ENCODE peak calls at places on chromosomes 13 and 19, in seven cellular contexts. One of them, this sample, is unnamed. For H3K36me3, the result is how much of the 10 kb centered on the place peaks cover.

GRCh38 chr13:35475960-35476943 is at the start of gene MAB21L1:
- DNase-seq in ascending aorta: no peak
- DNase-seq in suprapubic skin: no peak
- DNase-seq in OCI-LY7: no peak
- DNase-seq in pancreas: no peak
- DNase-seq in adrenal gland: peak
- DNase-seq in PC-9: no peak
- DNase-seq in this sample: no peak

GRCh38 chr19:1206733-1207301 is 1.2 kb downstream of the STK11 start:
- DNase-seq in OCI-LY7: peak
- DNase-seq in adrenal gland: no peak
- DNase-seq in suprapubic skin: no peak
- DNase-seq in PC-9: no peak
- DNase-seq in ascending aorta: no peak
- DNase-seq in pancreas: peak
- DNase-seq in this sample: no peak

GRCh38 chr13:97975851-97976550 is 22.5 kb downstream of the IPO5 start:
- DNase-seq in adrenal gland: peak
- DNase-seq in pancreas: no peak
- DNase-seq in ascending aorta: peak
- DNase-seq in OCI-LY7: peak
- DNase-seq in PC-9: peak
- DNase-seq in suprapubic skin: peak
- DNase-seq in this sample: peak

GRCh38 chr19:10753305-10753704 is 35.4 kb downstream of the DNM2 start:
- DNase-seq in pancreas: no peak
- DNase-seq in suprapubic skin: no peak
- DNase-seq in OCI-LY7: no peak
- DNase-seq in PC-9: no peak
- DNase-seq in adrenal gland: no peak
- DNase-seq in ascending aorta: no peak
- DNase-seq in this sample: no peak

GRCh38 chr13:29379281-29379680 is 216.2 kb downstream of the SLC7A1 start:
- DNase-seq in adrenal gland: no peak
- DNase-seq in OCI-LY7: no peak
- DNase-seq in PC-9: no peak
- DNase-seq in pancreas: no peak
- DNase-seq in suprapubic skin: no peak
- DNase-seq in ascending aorta: no peak
- DNase-seq in this sample: no peak

GRCh38 chr19:4360641-4361151 is 17.3 kb downstream of the MPND start:
- DNase-seq in adrenal gland: peak
- DNase-seq in pancreas: no peak
- DNase-seq in suprapubic skin: no peak
- DNase-seq in PC-9: no peak
- DNase-seq in ascending aorta: no peak
- DNase-seq in OCI-LY7: no peak
- DNase-seq in this sample: no peak

GRCh38 chr19:11195169-11195568 is 2.2 kb downstream of the KANK2 start:
- DNase-seq in ascending aorta: no peak
- DNase-seq in adrenal gland: peak
- DNase-seq in suprapubic skin: no peak
- DNase-seq in pancreas: no peak
- DNase-seq in PC-9: no peak
- DNase-seq in OCI-LY7: peak
- DNase-seq in this sample: no peak

GRCh38 chr19:41478171-41478570 is 35.2 kb downstream of the ERICH4 start:
- DNase-seq in suprapubic skin: no peak
- DNase-seq in adrenal gland: no peak
- DNase-seq in ascending aorta: no peak
- DNase-seq in pancreas: no peak
- DNase-seq in PC-9: no peak
- DNase-seq in OCI-LY7: no peak
- DNase-seq in this sample: no peak

GRCh38 chr13:45238945-45239795 is 38.3 kb upstream of the KCTD4 start:
- DNase-seq in OCI-LY7: no peak
- DNase-seq in PC-9: no peak
- DNase-seq in ascending aorta: no peak
- DNase-seq in suprapubic skin: no peak
- DNase-seq in pancreas: no peak
- DNase-seq in adrenal gland: no peak
- DNase-seq in this sample: no peak

GRCh38 chr13:87999141-87999765 is 328.1 kb downstream of the SLITRK5 start:
- DNase-seq in PC-9: no peak
- DNase-seq in pancreas: no peak
- DNase-seq in suprapubic skin: no peak
- DNase-seq in adrenal gland: no peak
- DNase-seq in OCI-LY7: no peak
- DNase-seq in ascending aorta: no peak
- DNase-seq in this sample: no peak

GRCh38 chr13:27264648-27265047 is 6.0 kb upstream of the RASL11A start:
- DNase-seq in suprapubic skin: no peak
- DNase-seq in pancreas: no peak
- DNase-seq in PC-9: no peak
- DNase-seq in OCI-LY7: no peak
- DNase-seq in adrenal gland: no peak
- DNase-seq in ascending aorta: no peak
- DNase-seq in this sample: no peak

GRCh38 chr13:113759525-113760137 is 605 bp downstream of the TMEM255B start:
- DNase-seq in OCI-LY7: no peak
- DNase-seq in suprapubic skin: peak
- DNase-seq in adrenal gland: no peak
- DNase-seq in pancreas: no peak
- DNase-seq in PC-9: no peak
- DNase-seq in ascending aorta: peak
- DNase-seq in this sample: no peak

GRCh38 chr19:58021541-58022282 is 12.1 kb upstream of the ZSCAN1 start:
- DNase-seq in PC-9: peak
- DNase-seq in OCI-LY7: no peak
- DNase-seq in pancreas: peak
- DNase-seq in suprapubic skin: no peak
- DNase-seq in adrenal gland: peak
- DNase-seq in ascending aorta: peak
- DNase-seq in this sample: peak

GRCh38 chr19:42422092-42422575 is 5.1 kb downstream of the LIPE start:
- DNase-seq in suprapubic skin: no peak
- DNase-seq in OCI-LY7: peak
- DNase-seq in PC-9: no peak
- DNase-seq in adrenal gland: no peak
- DNase-seq in pancreas: no peak
- DNase-seq in ascending aorta: peak
- DNase-seq in this sample: no peak

GRCh38 chr13:97141564-97142005 is 80.5 kb upstream of the MBNL2 start:
- DNase-seq in ascending aorta: peak
- DNase-seq in pancreas: peak
- DNase-seq in PC-9: peak
- DNase-seq in adrenal gland: peak
- DNase-seq in OCI-LY7: no peak
- DNase-seq in suprapubic skin: peak
- DNase-seq in this sample: peak

GRCh38 chr19:15161028-15161984 is 39.5 kb downstream of the NOTCH3 start:
- DNase-seq in adrenal gland: no peak
- DNase-seq in OCI-LY7: peak
- DNase-seq in pancreas: no peak
- DNase-seq in ascending aorta: no peak
- DNase-seq in suprapubic skin: no peak
- DNase-seq in PC-9: no peak
- DNase-seq in this sample: no peak

DNA sequence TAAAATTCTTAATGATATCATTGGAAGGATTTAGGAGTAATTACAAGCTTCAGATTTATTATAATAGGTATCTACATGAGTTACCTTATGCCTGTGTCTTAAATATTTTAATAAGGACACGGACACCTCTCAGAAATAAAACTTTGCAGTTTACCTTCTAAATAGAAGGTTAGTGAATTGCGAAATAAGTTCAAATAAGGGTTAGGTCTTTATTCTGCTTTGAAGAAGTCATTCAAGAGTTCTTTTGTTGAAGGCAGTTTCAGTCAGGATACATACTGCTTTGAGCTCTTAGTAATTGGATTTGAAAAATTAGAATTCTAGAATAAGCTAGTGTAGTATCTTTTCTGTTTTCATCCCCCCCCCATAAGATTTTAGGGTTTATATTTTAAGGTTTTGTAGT is 53.0 kb downstream of the NAA16 start:
- DNase-seq in suprapubic skin: no peak
- DNase-seq in OCI-LY7: no peak
- DNase-seq in pancreas: no peak
- DNase-seq in PC-9: no peak
- DNase-seq in adrenal gland: no peak
- DNase-seq in ascending aorta: no peak
- DNase-seq in this sample: no peak
- H3K36me3 ChIP-seq in suprapubic skin: half or more
- H3K36me3 ChIP-seq in OCI-LY7: half or more
- H3K36me3 ChIP-seq in pancreas: under half
- H3K36me3 ChIP-seq in PC-9: under half
- H3K36me3 ChIP-seq in adrenal gland: under half
- H3K36me3 ChIP-seq in ascending aorta: half or more
- H3K36me3 ChIP-seq in this sample: under half

GRCh38 chr19:50476224-50476942 is at the start of the genes EMC10 and GARIN5A:
- DNase-seq in suprapubic skin: peak
- DNase-seq in OCI-LY7: peak
- DNase-seq in adrenal gland: peak
- DNase-seq in pancreas: peak
- DNase-seq in PC-9: peak
- DNase-seq in ascending aorta: peak
- DNase-seq in this sample: peak

GRCh38 chr19:50477751-50478515 is 1.3 kb upstream of the GARIN5A start:
- DNase-seq in OCI-LY7: no peak
- DNase-seq in PC-9: no peak
- DNase-seq in adrenal gland: no peak
- DNase-seq in suprapubic skin: no peak
- DNase-seq in pancreas: no peak
- DNase-seq in ascending aorta: no peak
- DNase-seq in this sample: no peak

GRCh38 chr19:50475101-50475568 is 1.2 kb upstream of the EMC10 start:
- DNase-seq in pancreas: no peak
- DNase-seq in OCI-LY7: no peak
- DNase-seq in adrenal gland: no peak
- DNase-seq in ascending aorta: no peak
- DNase-seq in suprapubic skin: no peak
- DNase-seq in PC-9: no peak
- DNase-seq in this sample: no peak

GRCh38 chr19:50475736-50476223 is 527 bp upstream of the EMC10 start:
- DNase-seq in pancreas: no peak
- DNase-seq in PC-9: no peak
- DNase-seq in adrenal gland: no peak
- DNase-seq in OCI-LY7: no peak
- DNase-seq in suprapubic skin: no peak
- DNase-seq in ascending aorta: no peak
- DNase-seq in this sample: no peak

GRCh38 chr19:50476943-50477264 is 256 bp upstream of the GARIN5A start:
- DNase-seq in pancreas: no peak
- DNase-seq in OCI-LY7: no peak
- DNase-seq in suprapubic skin: no peak
- DNase-seq in PC-9: no peak
- DNase-seq in adrenal gland: no peak
- DNase-seq in ascending aorta: no peak
- DNase-seq in this sample: no peak
- H3K27ac ChIP-seq in pancreas: peak
- H3K27ac ChIP-seq in OCI-LY7: peak
- H3K27ac ChIP-seq in suprapubic skin: no peak
- H3K27ac ChIP-seq in PC-9: no peak
- H3K27ac ChIP-seq in adrenal gland: no peak
- H3K27ac ChIP-seq in ascending aorta: no peak
- H3K27ac ChIP-seq in this sample: no peak

GRCh38 chr13:79212064-79212619 is 193.9 kb downstream of the RBM26 start:
- DNase-seq in ascending aorta: no peak
- DNase-seq in adrenal gland: no peak
- DNase-seq in OCI-LY7: no peak
- DNase-seq in pancreas: no peak
- DNase-seq in suprapubic skin: no peak
- DNase-seq in PC-9: no peak
- DNase-seq in this sample: no peak

GRCh38 chr13:79211377-79211776 is 194.7 kb downstream of the RBM26 start:
- DNase-seq in pancreas: no peak
- DNase-seq in OCI-LY7: no peak
- DNase-seq in ascending aorta: no peak
- DNase-seq in suprapubic skin: no peak
- DNase-seq in adrenal gland: no peak
- DNase-seq in PC-9: no peak
- DNase-seq in this sample: no peak
- TF ChIP-seq CTCF in pancreas: no peak
- TF ChIP-seq CTCF in OCI-LY7: no peak
- TF ChIP-seq CTCF in ascending aorta: no peak
- TF ChIP-seq CTCF in suprapubic skin: no peak
- TF ChIP-seq CTCF in adrenal gland: no peak
- TF ChIP-seq CTCF in PC-9: no peak
- TF ChIP-seq CTCF in this sample: no peak

GRCh38 chr19:17753976-17754375 is 2.7 kb downstream of the FCHO1 start:
- DNase-seq in PC-9: no peak
- DNase-seq in ascending aorta: no peak
- DNase-seq in OCI-LY7: peak
- DNase-seq in pancreas: no peak
- DNase-seq in adrenal gland: no peak
- DNase-seq in suprapubic skin: no peak
- DNase-seq in this sample: no peak

GRCh38 chr19:17754634-17755532 is 3.6 kb downstream of the FCHO1 start:
- DNase-seq in OCI-LY7: peak
- DNase-seq in ascending aorta: no peak
- DNase-seq in PC-9: no peak
- DNase-seq in pancreas: no peak
- DNase-seq in suprapubic skin: no peak
- DNase-seq in adrenal gland: no peak
- DNase-seq in this sample: no peak

GRCh38 chr19:17755533-17755885 is 4.2 kb downstream of the FCHO1 start:
- DNase-seq in pancreas: no peak
- DNase-seq in PC-9: no peak
- DNase-seq in suprapubic skin: no peak
- DNase-seq in OCI-LY7: no peak
- DNase-seq in ascending aorta: no peak
- DNase-seq in adrenal gland: no peak
- DNase-seq in this sample: no peak

GRCh38 chr19:17757125-17757524 is 5.8 kb downstream of the FCHO1 start:
- DNase-seq in adrenal gland: peak
- DNase-seq in OCI-LY7: no peak
- DNase-seq in pancreas: peak
- DNase-seq in suprapubic skin: no peak
- DNase-seq in ascending aorta: no peak
- DNase-seq in PC-9: no peak
- DNase-seq in this sample: no peak

DNA sequence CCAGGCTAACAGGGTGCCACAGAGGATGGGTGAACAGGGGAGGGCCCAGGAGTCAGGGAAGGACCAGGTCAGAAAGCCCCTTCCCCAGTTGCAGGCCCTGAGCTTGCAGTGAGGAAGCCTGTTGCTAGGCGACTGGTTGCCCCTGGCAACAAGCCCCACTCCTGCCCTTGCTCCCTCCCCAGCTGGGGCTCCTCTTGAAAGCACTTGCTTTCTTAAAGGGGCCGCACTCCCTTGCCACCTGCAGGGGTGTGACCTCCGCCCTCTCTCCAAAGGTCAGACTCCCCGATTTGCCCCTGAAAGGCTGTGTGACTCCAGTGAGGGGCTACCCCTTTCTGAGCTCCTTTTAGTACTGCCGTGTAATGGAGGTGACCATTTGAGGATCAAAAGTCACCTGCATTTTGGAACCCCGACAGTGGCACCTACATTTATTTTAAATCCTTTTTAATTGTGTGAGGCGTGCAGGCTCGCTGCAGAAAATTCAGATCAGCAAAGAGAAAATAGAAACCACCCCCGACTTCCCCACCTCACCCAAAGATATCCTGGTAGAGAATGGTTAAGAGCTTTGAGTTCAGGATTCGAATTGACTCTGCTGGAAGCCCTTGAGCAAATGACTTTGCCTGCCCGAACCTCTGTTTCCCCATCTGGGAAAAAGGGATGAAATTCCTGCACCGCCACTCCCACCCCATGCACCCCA is 4.8 kb downstream of the FCHO1 start:
- DNase-seq in OCI-LY7: peak
- DNase-seq in ascending aorta: no peak
- DNase-seq in pancreas: no peak
- DNase-seq in PC-9: no peak
- DNase-seq in suprapubic skin: no peak
- DNase-seq in adrenal gland: peak
- DNase-seq in this sample: no peak
- H3K36me3 ChIP-seq in OCI-LY7: half or more
- H3K36me3 ChIP-seq in ascending aorta: under half
- H3K36me3 ChIP-seq in pancreas: under half
- H3K36me3 ChIP-seq in PC-9: under half
- H3K36me3 ChIP-seq in suprapubic skin: under half
- H3K36me3 ChIP-seq in adrenal gland: under half
- H3K36me3 ChIP-seq in this sample: under half

This sample was measured in lung.